ENCODE peak calls at places on chromosomes 13 and 19, in nine cellular contexts. J is left ventricle myocardium inferior; B is cardiac fibroblast; Y is GM03348; V is nucleus accumbens; M is stimulated activated CD8-positive, alpha-beta memory T cell treated with anti-CD3 and anti-CD28 coated beads, Interleukin-15, amount 100 ng/mL, for 24 hours; D is ureter; K is T-helper 17 cell; L is T follicular helper cell. R is an unnamed sample.

GRCh38 chr13:75829874-75830273 is 193.7 kb downstream of the LMO7 start:
- DNase-seq in J (no peak), B (no peak), Y (no peak), V (no peak), M (no peak), D (no peak), K (no peak), L (no peak), R (no peak)

GRCh38 chr19:18683109-18683954 is at the start of gene CRTC1:
- DNase-seq in J (peak), B (peak), Y (peak), V (peak), M (peak), D (peak), K (peak), L (peak), R (peak)

GRCh38 chr19:18507021-18507726 is 14.7 kb downstream of the ELL start:
- DNase-seq in J (peak), B (no peak), Y (no peak), V (no peak), M (no peak), D (no peak), K (no peak), L (no peak), R (no peak)

GRCh38 chr13:77298403-77298802 is 28.5 kb downstream of the MYCBP2 start:
- DNase-seq in J (no peak), B (no peak), Y (no peak), V (no peak), M (no peak), D (no peak), K (no peak), L (no peak), R (no peak)

GRCh38 chr19:18791315-18791678 is 192 bp upstream of the COMP start:
- DNase-seq in J (no peak), B (no peak), Y (no peak), V (no peak), M (no peak), D (no peak), K (no peak), L (no peak), R (no peak)

GRCh38 chr19:37778613-37779138 is 710 bp downstream of the ZNF573 start:
- DNase-seq in J (no peak), B (peak), Y (peak), V (no peak), M (no peak), D (no peak), K (no peak), L (no peak), R (no peak)

GRCh38 chr19:7731218-7731595 is 703 bp downstream of the CLEC4G start:
- DNase-seq in J (no peak), B (no peak), Y (no peak), V (no peak), M (no peak), D (no peak), K (no peak), L (no peak), R (no peak)

GRCh38 chr19:38395381-38396127 is 7.1 kb downstream of the SPRED3 start:
- DNase-seq in J (no peak), B (no peak), Y (no peak), V (no peak), M (no peak), D (no peak), K (peak), L (no peak), R (no peak)

GRCh38 chr13:73492811-73493210 is 434.0 kb downstream of the KLF5 start:
- DNase-seq in J (no peak), B (no peak), Y (no peak), V (no peak), M (no peak), D (no peak), K (no peak), L (no peak), R (no peak)

GRCh38 chr19:2428027-2428690 is 773 bp upstream of the TIMM13 start:
- DNase-seq in J (peak), B (no peak), Y (no peak), V (no peak), M (no peak), D (no peak), K (no peak), L (no peak), R (peak)

GRCh38 chr13:69970521-69970920 is 137.1 kb upstream of the ATXN8OS start:
- DNase-seq in J (no peak), B (peak), Y (no peak), V (no peak), M (no peak), D (no peak), K (no peak), L (no peak), R (no peak)

GRCh38 chr13:25227690-25228089 is 55.6 kb upstream of the AMER2 start:
- DNase-seq in J (no peak), B (no peak), Y (no peak), V (no peak), M (no peak), D (no peak), K (no peak), L (no peak), R (no peak)

GRCh38 chr19:13146763-13147563 is 3.2 kb downstream of the STX10 start:
- DNase-seq in J (no peak), B (peak), Y (peak), V (no peak), M (no peak), D (no peak), K (no peak), L (no peak), R (no peak)

GRCh38 chr13:38979891-38980627 is 10.6 kb downstream of the STOML3 start:
- DNase-seq in J (peak), B (peak), Y (no peak), V (no peak), M (no peak), D (no peak), K (no peak), L (no peak), R (no peak)

GRCh38 chr19:46984077-46985010 is 35.3 kb upstream of the NPAS1 start:
- DNase-seq in J (peak), B (peak), Y (no peak), V (no peak), M (no peak), D (no peak), K (no peak), L (no peak), R (no peak)

GRCh38 chr19:48879025-48879572 is 6.9 kb downstream of the PPP1R15A start:
- DNase-seq in J (no peak), B (no peak), Y (no peak), V (no peak), M (no peak), D (no peak), K (no peak), L (no peak), R (no peak)

GRCh38 chr13:60431108-60431700 is 34.2 kb downstream of the TDRD3 start:
- DNase-seq in J (no peak), B (peak), Y (peak), V (no peak), M (no peak), D (no peak), K (no peak), L (no peak), R (no peak)

GRCh38 chr19:35149463-35149862 is 5.1 kb upstream of the FXYD5 start:
- DNase-seq in J (no peak), B (no peak), Y (no peak), V (no peak), M (no peak), D (no peak), K (no peak), L (no peak), R (no peak)

GRCh38 chr19:47742636-47743035 is 2.7 kb upstream of the NOP53 start:
- DNase-seq in J (no peak), B (peak), Y (no peak), V (no peak), M (no peak), D (no peak), K (no peak), L (no peak), R (no peak)

GRCh38 chr13:106083620-106084350 is 451.7 kb downstream of the EFNB2 start:
- DNase-seq in J (no peak), B (peak), Y (peak), V (no peak), M (no peak), D (no peak), K (no peak), L (no peak), R (peak)

GRCh38 chr19:52670046-52670445 is 31.9 kb upstream of the ZNF83 start:
- DNase-seq in J (no peak), B (no peak), Y (no peak), V (no peak), M (no peak), D (peak), K (no peak), L (no peak), R (no peak)